ENCODE peak calls at places on chromosome 5, in seven cellular contexts. One of them, this sample, is unnamed.

GRCh38 chr5:60295423-60295822 is 401.9 kb upstream of the PDE4D start:
- DNase-seq in bronchial epithelial cell: peak; percentile 47
- DNase-seq in retinal pigment epithelial cell: no peak
- DNase-seq in cardiac fibroblast: peak; percentile 3
- DNase-seq in fibroblast of mammary gland: peak; percentile 53
- DNase-seq in body of pancreas: peak; percentile 40
- DNase-seq in brain microvascular endothelial cell: peak; percentile 50
- DNase-seq in this sample: peak; percentile 35

GRCh38 chr5:99747342-99747741 is 787.8 kb upstream of the FAM174A start:
- DNase-seq in cardiac fibroblast: no peak
- DNase-seq in brain microvascular endothelial cell: no peak
- DNase-seq in retinal pigment epithelial cell: no peak
- DNase-seq in fibroblast of mammary gland: no peak
- DNase-seq in body of pancreas: no peak
- DNase-seq in bronchial epithelial cell: no peak
- DNase-seq in this sample: no peak

GRCh38 chr5:155794801-155795200 is 532.2 kb upstream of the SGCD start:
- DNase-seq in body of pancreas: no peak
- DNase-seq in cardiac fibroblast: peak; percentile 7
- DNase-seq in fibroblast of mammary gland: peak; percentile 11
- DNase-seq in bronchial epithelial cell: peak; percentile 2
- DNase-seq in retinal pigment epithelial cell: peak; percentile 0
- DNase-seq in brain microvascular endothelial cell: no peak
- DNase-seq in this sample: no peak

GRCh38 chr5:172351240-172351778 is 67.7 kb upstream of the UBTD2 start:
- DNase-seq in body of pancreas: peak; percentile 51
- DNase-seq in cardiac fibroblast: no peak
- DNase-seq in brain microvascular endothelial cell: no peak
- DNase-seq in bronchial epithelial cell: no peak
- DNase-seq in retinal pigment epithelial cell: no peak
- DNase-seq in fibroblast of mammary gland: no peak
- DNase-seq in this sample: no peak

GRCh38 chr5:53508125-53508524 is 27.7 kb downstream of the FST start:
- DNase-seq in fibroblast of mammary gland: peak; percentile 33
- DNase-seq in cardiac fibroblast: no peak
- DNase-seq in bronchial epithelial cell: no peak
- DNase-seq in retinal pigment epithelial cell: no peak
- DNase-seq in brain microvascular endothelial cell: no peak
- DNase-seq in body of pancreas: no peak
- DNase-seq in this sample: no peak

GRCh38 chr5:172446336-172447051 is 7.8 kb downstream of the SH3PXD2B start:
- DNase-seq in body of pancreas: no peak
- DNase-seq in bronchial epithelial cell: no peak
- DNase-seq in brain microvascular endothelial cell: no peak
- DNase-seq in cardiac fibroblast: peak; percentile 18
- DNase-seq in fibroblast of mammary gland: peak; percentile 51
- DNase-seq in retinal pigment epithelial cell: no peak
- DNase-seq in this sample: no peak

GRCh38 chr5:138869763-138870500 is 5.2 kb downstream of the LRRTM2 start:
- DNase-seq in fibroblast of mammary gland: peak; percentile 52
- DNase-seq in bronchial epithelial cell: peak; percentile 69
- DNase-seq in retinal pigment epithelial cell: no peak
- DNase-seq in brain microvascular endothelial cell: peak; percentile 66
- DNase-seq in cardiac fibroblast: peak; percentile 60
- DNase-seq in body of pancreas: no peak
- DNase-seq in this sample: peak; percentile 21

GRCh38 chr5:179801304-179802206 is 5.1 kb downstream of the MGAT4B start:
- DNase-seq in cardiac fibroblast: peak; percentile 48
- DNase-seq in brain microvascular endothelial cell: peak; percentile 34
- DNase-seq in body of pancreas: peak; percentile 87
- DNase-seq in bronchial epithelial cell: peak; percentile 33
- DNase-seq in fibroblast of mammary gland: peak; percentile 64
- DNase-seq in retinal pigment epithelial cell: no peak
- DNase-seq in this sample: no peak

GRCh38 chr5:173217626-173218397 is 17.2 kb downstream of the NKX2-5 start:
- DNase-seq in retinal pigment epithelial cell: no peak
- DNase-seq in body of pancreas: no peak
- DNase-seq in bronchial epithelial cell: peak; percentile 22
- DNase-seq in cardiac fibroblast: no peak
- DNase-seq in brain microvascular endothelial cell: no peak
- DNase-seq in fibroblast of mammary gland: no peak
- DNase-seq in this sample: no peak

GRCh38 chr5:17203329-17204132 is 13.9 kb upstream of the BASP1 start:
- DNase-seq in body of pancreas: no peak
- DNase-seq in brain microvascular endothelial cell: peak; percentile 75
- DNase-seq in fibroblast of mammary gland: peak; percentile 83
- DNase-seq in retinal pigment epithelial cell: no peak
- DNase-seq in bronchial epithelial cell: peak; percentile 81
- DNase-seq in cardiac fibroblast: peak; percentile 89
- DNase-seq in this sample: peak; percentile 77

GRCh38 chr5:159290741-159291140 is 27.7 kb downstream of the UBLCP1 start:
- DNase-seq in brain microvascular endothelial cell: no peak
- DNase-seq in body of pancreas: no peak
- DNase-seq in cardiac fibroblast: no peak
- DNase-seq in fibroblast of mammary gland: no peak
- DNase-seq in retinal pigment epithelial cell: no peak
- DNase-seq in bronchial epithelial cell: peak; percentile 22
- DNase-seq in this sample: no peak

GRCh38 chr5:52673495-52673894 is 114.2 kb upstream of the ITGA1 start:
- DNase-seq in bronchial epithelial cell: no peak
- DNase-seq in body of pancreas: no peak
- DNase-seq in cardiac fibroblast: no peak
- DNase-seq in retinal pigment epithelial cell: no peak
- DNase-seq in brain microvascular endothelial cell: no peak
- DNase-seq in fibroblast of mammary gland: no peak
- DNase-seq in this sample: no peak

GRCh38 chr5:172951381-172952033 is 7.7 kb upstream of the RPL26L1 start:
- DNase-seq in bronchial epithelial cell: no peak
- DNase-seq in body of pancreas: no peak
- DNase-seq in cardiac fibroblast: no peak
- DNase-seq in retinal pigment epithelial cell: no peak
- DNase-seq in fibroblast of mammary gland: no peak
- DNase-seq in brain microvascular endothelial cell: no peak
- DNase-seq in this sample: no peak

GRCh38 chr5:113112435-113112834 is 135.8 kb downstream of the DCP2 start:
- DNase-seq in retinal pigment epithelial cell: peak; percentile 48
- DNase-seq in bronchial epithelial cell: peak; percentile 77
- DNase-seq in body of pancreas: no peak
- DNase-seq in cardiac fibroblast: peak; percentile 76
- DNase-seq in brain microvascular endothelial cell: no peak
- DNase-seq in fibroblast of mammary gland: peak; percentile 78
- DNase-seq in this sample: peak; percentile 88

GRCh38 chr5:16467363-16468219 is 2.0 kb upstream of the ZNF622 start:
- DNase-seq in fibroblast of mammary gland: peak; percentile 84
- DNase-seq in bronchial epithelial cell: peak; percentile 84
- DNase-seq in retinal pigment epithelial cell: no peak
- DNase-seq in brain microvascular endothelial cell: peak; percentile 72
- DNase-seq in body of pancreas: no peak
- DNase-seq in cardiac fibroblast: peak; percentile 85
- DNase-seq in this sample: peak; percentile 46

GRCh38 chr5:150243590-150243989 is 46.0 kb downstream of the CAMK2A start:
- DNase-seq in bronchial epithelial cell: no peak
- DNase-seq in fibroblast of mammary gland: no peak
- DNase-seq in body of pancreas: no peak
- DNase-seq in cardiac fibroblast: no peak
- DNase-seq in retinal pigment epithelial cell: no peak
- DNase-seq in brain microvascular endothelial cell: no peak
- DNase-seq in this sample: no peak

GRCh38 chr5:158522001-158522400 is 577.7 kb downstream of the EBF1 start:
- DNase-seq in bronchial epithelial cell: peak; percentile 62
- DNase-seq in brain microvascular endothelial cell: peak; percentile 4
- DNase-seq in body of pancreas: no peak
- DNase-seq in cardiac fibroblast: peak; percentile 65
- DNase-seq in fibroblast of mammary gland: peak; percentile 69
- DNase-seq in retinal pigment epithelial cell: peak; percentile 13
- DNase-seq in this sample: peak; percentile 73

GRCh38 chr5:1278656-1279442 is 16.0 kb downstream of the TERT start:
- DNase-seq in fibroblast of mammary gland: no peak
- DNase-seq in cardiac fibroblast: no peak
- DNase-seq in bronchial epithelial cell: no peak
- DNase-seq in brain microvascular endothelial cell: no peak
- DNase-seq in body of pancreas: no peak
- DNase-seq in retinal pigment epithelial cell: no peak
- DNase-seq in this sample: no peak

GRCh38 chr5:53091304-53091703 is 18.3 kb downstream of the MOCS2 start:
- DNase-seq in body of pancreas: no peak
- DNase-seq in brain microvascular endothelial cell: peak; percentile 28
- DNase-seq in bronchial epithelial cell: peak; percentile 29
- DNase-seq in retinal pigment epithelial cell: peak; percentile 48
- DNase-seq in cardiac fibroblast: peak; percentile 62
- DNase-seq in fibroblast of mammary gland: peak; percentile 69
- DNase-seq in this sample: peak; percentile 42

GRCh38 chr5:168947212-168947868 is 353.6 kb downstream of the SLIT3 start:
- DNase-seq in fibroblast of mammary gland: peak; percentile 39
- DNase-seq in body of pancreas: peak; percentile 40
- DNase-seq in brain microvascular endothelial cell: peak; percentile 25
- DNase-seq in retinal pigment epithelial cell: no peak
- DNase-seq in bronchial epithelial cell: peak; percentile 7
- DNase-seq in cardiac fibroblast: peak; percentile 51
- DNase-seq in this sample: peak; percentile 77

GRCh38 chr5:157607371-157608161 is 32.0 kb upstream of the ADAM19 start:
- DNase-seq in bronchial epithelial cell: peak; percentile 88
- DNase-seq in body of pancreas: no peak
- DNase-seq in brain microvascular endothelial cell: peak; percentile 76
- DNase-seq in fibroblast of mammary gland: peak; percentile 90
- DNase-seq in cardiac fibroblast: peak; percentile 81
- DNase-seq in retinal pigment epithelial cell: peak; percentile 30
- DNase-seq in this sample: peak; percentile 85

GRCh38 chr5:158563774-158564390 is 535.8 kb downstream of the EBF1 start:
- DNase-seq in retinal pigment epithelial cell: no peak
- DNase-seq in bronchial epithelial cell: no peak
- DNase-seq in cardiac fibroblast: no peak
- DNase-seq in brain microvascular endothelial cell: no peak
- DNase-seq in body of pancreas: no peak
- DNase-seq in fibroblast of mammary gland: no peak
- DNase-seq in this sample: no peak

GRCh38 chr5:39428639-39429038 is 3.9 kb upstream of the DAB2 start:
- DNase-seq in retinal pigment epithelial cell: peak; percentile 21
- DNase-seq in body of pancreas: no peak
- DNase-seq in cardiac fibroblast: no peak
- DNase-seq in fibroblast of mammary gland: no peak
- DNase-seq in brain microvascular endothelial cell: no peak
- DNase-seq in bronchial epithelial cell: peak; percentile 68
- DNase-seq in this sample: peak; percentile 42

GRCh38 chr5:169637856-169638190 is 748 bp downstream of the DOCK2 start:
- DNase-seq in fibroblast of mammary gland: no peak
- DNase-seq in bronchial epithelial cell: no peak
- DNase-seq in cardiac fibroblast: no peak
- DNase-seq in retinal pigment epithelial cell: no peak
- DNase-seq in body of pancreas: no peak
- DNase-seq in brain microvascular endothelial cell: no peak
- DNase-seq in this sample: no peak

GRCh38 chr5:141349917-141350619 is at the start of gene PCDHGB1:
- DNase-seq in bronchial epithelial cell: peak; percentile 18
- DNase-seq in retinal pigment epithelial cell: no peak
- DNase-seq in brain microvascular endothelial cell: peak; percentile 9
- DNase-seq in cardiac fibroblast: peak; percentile 69
- DNase-seq in fibroblast of mammary gland: peak; percentile 60
- DNase-seq in body of pancreas: peak; percentile 31
- DNase-seq in this sample: peak; percentile 58
- TF ChIP-seq CTCF in bronchial epithelial cell: peak; percentile 58
- TF ChIP-seq CTCF in retinal pigment epithelial cell: peak; percentile 50
- TF ChIP-seq CTCF in brain microvascular endothelial cell: peak; percentile 63
- TF ChIP-seq CTCF in cardiac fibroblast: peak; percentile 57
- TF ChIP-seq CTCF in fibroblast of mammary gland: peak; percentile 57
- TF ChIP-seq CTCF in body of pancreas: peak; percentile 13
- TF ChIP-seq CTCF in this sample: peak; percentile 29

DNA sequence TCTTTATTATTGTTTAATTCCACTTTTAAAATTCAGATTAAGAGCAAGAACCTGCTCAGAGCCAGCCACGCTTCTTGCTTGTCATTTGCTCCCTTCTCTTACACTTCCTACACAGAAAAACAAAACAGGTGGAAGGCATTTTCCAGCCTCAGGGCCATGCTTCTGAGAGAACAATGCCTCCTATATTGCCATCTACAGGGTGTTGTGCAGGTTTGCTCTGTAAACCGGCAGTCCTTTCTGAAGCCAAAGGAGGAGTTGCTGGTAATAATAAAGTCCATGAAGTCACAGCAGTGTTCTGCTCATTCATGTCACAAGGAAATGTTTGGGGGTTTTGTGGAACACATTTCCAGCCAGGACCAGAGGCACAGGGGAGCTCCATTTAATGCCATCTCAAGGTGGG is 16.1 kb upstream of the PRLR start:
- DNase-seq in brain microvascular endothelial cell: no peak
- DNase-seq in body of pancreas: peak; percentile 48
- DNase-seq in cardiac fibroblast: no peak
- DNase-seq in fibroblast of mammary gland: no peak
- DNase-seq in retinal pigment epithelial cell: no peak
- DNase-seq in bronchial epithelial cell: no peak
- DNase-seq in this sample: no peak
- TF ChIP-seq CTCF in brain microvascular endothelial cell: peak; percentile 16
- TF ChIP-seq CTCF in body of pancreas: peak; percentile 34
- TF ChIP-seq CTCF in cardiac fibroblast: no peak
- TF ChIP-seq CTCF in fibroblast of mammary gland: no peak
- TF ChIP-seq CTCF in retinal pigment epithelial cell: peak; percentile 8
- TF ChIP-seq CTCF in bronchial epithelial cell: no peak
- TF ChIP-seq CTCF in this sample: no peak

DNA sequence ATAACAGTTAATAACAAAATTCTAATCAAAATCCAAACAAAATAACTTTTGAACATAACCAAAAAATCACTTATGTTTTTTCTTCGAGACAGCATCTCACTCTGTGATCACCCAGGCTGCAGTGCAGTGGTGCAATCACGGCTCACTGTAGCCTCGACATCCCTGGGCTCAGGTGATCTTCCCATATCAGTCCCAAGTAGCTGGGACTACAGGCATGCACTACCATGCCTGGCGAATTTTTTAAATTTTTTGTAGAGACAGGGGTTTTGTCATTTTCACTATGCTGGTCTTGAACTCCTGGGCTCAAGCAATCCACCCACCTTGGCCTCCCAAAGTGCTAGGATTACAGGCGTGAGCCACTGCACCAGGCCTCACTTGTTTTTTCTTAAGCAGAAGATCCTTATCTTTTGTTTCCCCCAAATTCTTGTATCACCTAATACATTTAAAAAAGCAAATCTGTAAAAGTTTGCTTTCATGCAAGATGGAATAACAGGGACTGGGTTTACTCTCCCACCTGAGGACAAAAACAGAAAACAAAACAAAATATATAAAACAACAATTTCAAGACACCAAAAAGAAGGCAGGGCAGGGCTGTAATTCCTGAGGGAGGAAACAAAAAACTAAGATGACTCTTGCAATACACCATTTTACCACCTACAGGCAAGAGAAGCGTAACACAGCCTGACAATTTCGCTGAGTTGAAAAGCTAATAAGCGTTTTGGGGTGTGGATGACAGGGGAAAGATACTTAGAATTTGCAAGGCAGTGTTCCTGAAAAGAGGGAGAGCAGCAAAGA is 71.4 kb downstream of the RAPGEF6 start:
- DNase-seq in retinal pigment epithelial cell: no peak
- DNase-seq in bronchial epithelial cell: no peak
- DNase-seq in cardiac fibroblast: no peak
- DNase-seq in brain microvascular endothelial cell: no peak
- DNase-seq in fibroblast of mammary gland: no peak
- DNase-seq in body of pancreas: no peak
- DNase-seq in this sample: no peak
- TF ChIP-seq CTCF in retinal pigment epithelial cell: no peak
- TF ChIP-seq CTCF in bronchial epithelial cell: no peak
- TF ChIP-seq CTCF in cardiac fibroblast: no peak
- TF ChIP-seq CTCF in brain microvascular endothelial cell: peak; percentile 27
- TF ChIP-seq CTCF in fibroblast of mammary gland: no peak
- TF ChIP-seq CTCF in body of pancreas: no peak
- TF ChIP-seq CTCF in this sample: no peak

GRCh38 chr5:133244242-133244641 is 192.4 kb downstream of the HSPA4 start:
- DNase-seq in cardiac fibroblast: no peak
- DNase-seq in fibroblast of mammary gland: no peak
- DNase-seq in retinal pigment epithelial cell: no peak
- DNase-seq in brain microvascular endothelial cell: no peak
- DNase-seq in bronchial epithelial cell: peak; percentile 37
- DNase-seq in body of pancreas: no peak
- DNase-seq in this sample: no peak
- TF ChIP-seq CTCF in cardiac fibroblast: no peak
- TF ChIP-seq CTCF in fibroblast of mammary gland: no peak
- TF ChIP-seq CTCF in retinal pigment epithelial cell: no peak
- TF ChIP-seq CTCF in brain microvascular endothelial cell: no peak
- TF ChIP-seq CTCF in bronchial epithelial cell: no peak
- TF ChIP-seq CTCF in body of pancreas: no peak
- TF ChIP-seq CTCF in this sample: no peak

This sample was measured in MCF 10A.